ENCODE peak calls at places on chromosomes 1 and 21, in nine cellular contexts. G is cardiac muscle cell; Z is fibroblast of lung; S is heart right ventricle; O is naive thymus-derived CD4-positive, alpha-beta T cell; K is lower lobe of right lung; U is lung; T is body of pancreas; X is aorta. N is an unnamed sample.

GRCh38 chr21:34668803-34669148 is at the start of gene CLIC6:
- DNase-seq in G (peak; percentile 6), S (no peak), Z (no peak), U (peak; percentile 52), T (no peak), X (peak; percentile 61), K (peak; percentile 74), O (no peak), N (no peak)

GRCh38 chr21:44710756-44711326 is 531 bp downstream of the TSPEAR start:
- DNase-seq in K (no peak), T (no peak), U (no peak), X (no peak), Z (no peak), O (no peak), G (no peak), S (no peak), N (peak; percentile 58)

GRCh38 chr1:110524311-110525249 is 5.6 kb upstream of the KCNA10 start:
- DNase-seq in K (no peak), T (peak; percentile 40), O (peak; percentile 36), S (peak; percentile 29), U (no peak), G (peak; percentile 72), Z (peak; percentile 14), X (no peak), N (no peak)

GRCh38 chr1:110133436-110133835 is 16.9 kb upstream of the SLC6A17 start:
- DNase-seq in X (no peak), U (no peak), T (no peak), O (no peak), K (no peak), Z (peak; percentile 20), S (no peak), G (no peak), N (no peak)

GRCh38 chr1:45512641-45513054 is 9.0 kb downstream of the PRDX1 start:
- DNase-seq in X (peak; percentile 64), K (no peak), T (peak; percentile 78), U (peak; percentile 70), O (peak; percentile 50), G (peak; percentile 76), Z (peak; percentile 64), S (peak; percentile 65), N (no peak)

GRCh38 chr1:112317140-112317539 is 78.9 kb upstream of the CTTNBP2NL start:
- DNase-seq in O (no peak), S (no peak), X (no peak), T (no peak), G (peak; percentile 61), U (no peak), Z (no peak), K (no peak), N (no peak)

GRCh38 chr1:60108223-60108622 is 34.7 kb upstream of the C1orf87 start:
- DNase-seq in T (no peak), U (no peak), G (no peak), K (no peak), Z (no peak), S (no peak), O (no peak), X (no peak), N (no peak)

GRCh38 chr1:41638086-41639024 is 153.9 kb upstream of the EDN2 start:
- DNase-seq in X (no peak), U (no peak), Z (no peak), O (no peak), S (no peak), G (no peak), T (no peak), K (no peak), N (no peak)

GRCh38 chr1:107196973-107197562 is 56.2 kb downstream of the NTNG1 start:
- DNase-seq in X (no peak), S (no peak), K (no peak), U (no peak), Z (peak; percentile 11), T (no peak), O (no peak), G (peak; percentile 16), N (no peak)

GRCh38 chr1:206757524-206758266 is 12.9 kb upstream of the IL19 start:
- DNase-seq in G (no peak), U (no peak), K (no peak), T (no peak), Z (no peak), S (no peak), O (peak; percentile 66), X (no peak), N (no peak)

GRCh38 chr1:54070549-54070915 is 17.1 kb downstream of the TCEANC2 start:
- DNase-seq in T (no peak), Z (no peak), U (no peak), X (no peak), S (no peak), K (no peak), O (no peak), G (no peak), N (no peak)

GRCh38 chr21:31346256-31346821 is 2.3 kb upstream of the TIAM1 start:
- DNase-seq in Z (peak; percentile 46), O (no peak), S (no peak), U (no peak), G (no peak), X (no peak), K (no peak), T (no peak), N (no peak)

GRCh38 chr1:214416417-214417212 is 134.8 kb downstream of the PTPN14 start:
- DNase-seq in G (no peak), O (no peak), K (no peak), Z (peak; percentile 90), T (no peak), U (no peak), X (no peak), S (no peak), N (no peak)

GRCh38 chr1:245398180-245398579 is 243.4 kb downstream of the KIF26B start:
- DNase-seq in T (no peak), G (no peak), S (no peak), O (no peak), X (no peak), U (no peak), K (no peak), Z (no peak), N (no peak)

GRCh38 chr1:174160109-174160473 is 771 bp downstream of the RABGAP1L start:
- DNase-seq in T (peak; percentile 70), X (peak; percentile 66), U (peak; percentile 33), S (peak; percentile 52), O (no peak), K (peak; percentile 66), Z (peak; percentile 50), G (peak; percentile 17), N (no peak)

GRCh38 chr1:16607433-16607851 is 5.9 kb downstream of the NBPF1 start:
- DNase-seq in O (no peak), K (no peak), S (no peak), U (peak; percentile 45), X (peak; percentile 34), Z (no peak), G (no peak), T (no peak), N (peak; percentile 66)

GRCh38 chr1:16612332-16613172 is 812 bp downstream of the NBPF1 start:
- DNase-seq in O (peak; percentile 46), S (peak; percentile 61), Z (peak; percentile 96), T (peak; percentile 72), U (peak; percentile 79), X (peak; percentile 82), G (peak; percentile 87), K (peak; percentile 64), N (peak; percentile 81)

GRCh38 chr1:16605532-16605931 is 7.8 kb downstream of the NBPF1 start:
- DNase-seq in X (peak; percentile 42), Z (no peak), G (no peak), S (no peak), K (no peak), T (no peak), O (no peak), U (peak; percentile 29), N (no peak)

GRCh38 chr1:16606106-16606505 is 7.3 kb downstream of the NBPF1 start:
- DNase-seq in G (no peak), K (no peak), U (peak; percentile 28), O (no peak), Z (no peak), S (no peak), X (no peak), T (no peak), N (no peak)

GRCh38 chr1:16608838-16609560 is 4.4 kb downstream of the NBPF1 start:
- DNase-seq in K (no peak), X (no peak), G (no peak), U (peak; percentile 29), Z (no peak), O (no peak), S (no peak), T (no peak), N (no peak)
- H3K4me3 ChIP-seq in K (no peak overlapping the region), X (no peak overlapping the region), G (no peak overlapping the region), U (no peak overlapping the region), Z (no peak overlapping the region), O (no peak overlapping the region), S (no peak overlapping the region), T (no peak overlapping the region), N (no peak overlapping the region)

GRCh38 chr1:179059185-179059483 is 22.7 kb upstream of the TOR3A start:
- DNase-seq in X (no peak), G (no peak), K (no peak), S (no peak), T (no peak), O (no peak), U (no peak), Z (no peak), N (no peak)
- H3K4me1 ChIP-seq in X (no peaks in the 10 kb centered on the region), G (peaks cover 8% of the 10 kb centered on the region), K (no peaks in the 10 kb centered on the region), S (no peaks in the 10 kb centered on the region), T (no peaks in the 10 kb centered on the region), O (no peaks in the 10 kb centered on the region), U (peaks cover 3% of the 10 kb centered on the region), Z (peaks cover 6% of the 10 kb centered on the region), N (peaks cover 3% of the 10 kb centered on the region)

GRCh38 chr1:119318466-119319309 is 49.9 kb upstream of the HAO2 start:
- DNase-seq in X (no peak), U (no peak), S (no peak), T (no peak), K (no peak), Z (no peak), G (no peak), O (no peak), N (no peak)
- H3K4me3 ChIP-seq in X (no peak overlapping the region), U (no peak overlapping the region), S (no peak overlapping the region), T (no peak overlapping the region), K (no peak overlapping the region), Z (no peak overlapping the region), G (no peak overlapping the region), O (no peak overlapping the region), N (no peak overlapping the region)

GRCh38 chr1:201436461-201436860 is 14.9 kb upstream of the TNNI1 start:
- DNase-seq in U (no peak), T (no peak), Z (no peak), O (no peak), G (peak; percentile 65), S (no peak), X (no peak), K (no peak), N (no peak)

GRCh38 chr1:201434266-201434665 is 12.7 kb upstream of the TNNI1 start:
- DNase-seq in S (no peak), K (no peak), Z (no peak), O (no peak), T (no peak), G (no peak), X (no peak), U (no peak), N (no peak)

GRCh38 chr1:201432814-201433213 is 11.3 kb upstream of the TNNI1 start:
- DNase-seq in K (no peak), Z (no peak), S (no peak), U (no peak), X (peak; percentile 1), O (no peak), G (no peak), T (no peak), N (no peak)

GRCh38 chr1:201433609-201434008 is 12.1 kb upstream of the TNNI1 start:
- DNase-seq in K (no peak), O (no peak), U (no peak), Z (no peak), T (no peak), G (no peak), X (no peak), S (no peak), N (no peak)

GRCh38 chr1:201436969-201437368 is 15.4 kb upstream of the TNNI1 start:
- DNase-seq in T (no peak), U (no peak), G (no peak), Z (no peak), O (no peak), S (no peak), K (no peak), X (no peak), N (no peak)
- H3K4me1 ChIP-seq in T (peaks cover 8% of the 10 kb centered on the region), U (no peaks in the 10 kb centered on the region), G (peaks cover 17% of the 10 kb centered on the region), Z (no peaks in the 10 kb centered on the region), O (no peaks in the 10 kb centered on the region), S (peaks cover 10% of the 10 kb centered on the region), K (peaks cover 14% of the 10 kb centered on the region), X (no peaks in the 10 kb centered on the region), N (peaks cover 13% of the 10 kb centered on the region)